ENCODE peak calls at places on chromosome 15, in six cellular contexts. A is GM23248, S is heart left ventricle, Y is tibial nerve, Z is ovary, X is BE2C. L is an unnamed sample.
A peak's percentile ranks its signal among the peaks of the same experiment; 100 is the strongest.

GRCh38 chr15:90895571-90896117 is 7.5 kb upstream of the MAN2A2 start:
- DNase-seq in A (peak; percentile 28), S (no peak), Y (no peak), Z (no peak), X (peak; percentile 64), L (peak; percentile 68)

GRCh38 chr15:64855206-64856000 is 13.7 kb downstream of the PLEKHO2 start:
- DNase-seq in A (peak; percentile 76), S (no peak), Y (no peak), Z (no peak), X (no peak), L (no peak)

GRCh38 chr15:78685157-78685830 is 44.3 kb upstream of the CHRNB4 start:
- DNase-seq in A (no peak), S (no peak), Y (no peak), Z (no peak), X (peak; percentile 47), L (no peak)

GRCh38 chr15:38076806-38077205 is 142.4 kb downstream of the TMCO5A start:
- DNase-seq in A (no peak), S (no peak), Y (no peak), Z (no peak), X (no peak), L (peak; percentile 49)

GRCh38 chr15:43440721-43441281 is 52.2 kb downstream of the TP53BP1 start:
- DNase-seq in A (peak; percentile 98), S (peak; percentile 31), Y (peak; percentile 59), Z (peak; percentile 64), X (peak; percentile 54), L (peak; percentile 30)

GRCh38 chr15:74278269-74278668 is 42.1 kb downstream of the CCDC33 start:
- DNase-seq in A (no peak), S (no peak), Y (no peak), Z (no peak), X (no peak), L (no peak)

GRCh38 chr15:85402195-85402921 is 22.0 kb downstream of the AKAP13 start:
- DNase-seq in A (peak; percentile 34), S (no peak), Y (no peak), Z (no peak), X (no peak), L (no peak)

GRCh38 chr15:39514933-39515332 is 65.9 kb upstream of the THBS1 start:
- DNase-seq in A (no peak), S (no peak), Y (no peak), Z (no peak), X (no peak), L (no peak)

GRCh38 chr15:25179673-25180511 is 225.1 kb downstream of the SNRPN start:
- DNase-seq in A (no peak), S (peak; percentile 14), Y (no peak), Z (peak; percentile 7), X (no peak), L (peak; percentile 22)

GRCh38 chr15:38589502-38589901 is 24.9 kb upstream of the RASGRP1 start:
- DNase-seq in A (peak; percentile 92), S (peak; percentile 28), Y (no peak), Z (no peak), X (no peak), L (no peak)

GRCh38 chr15:29143909-29144308 is 125.7 kb downstream of the NSMCE3 start:
- DNase-seq in A (peak; percentile 90), S (no peak), Y (no peak), Z (no peak), X (no peak), L (peak; percentile 17)

GRCh38 chr15:91376016-91376415 is 276.0 kb downstream of the SV2B start:
- DNase-seq in A (no peak), S (no peak), Y (no peak), Z (no peak), X (no peak), L (no peak)

GRCh38 chr15:73856458-73857192 is 16.7 kb upstream of the TBC1D21 start:
- DNase-seq in A (no peak), S (peak; percentile 66), Y (no peak), Z (no peak), X (peak; percentile 51), L (no peak)

GRCh38 chr15:62075595-62076279 is 9.0 kb downstream of the C2CD4A start:
- DNase-seq in A (peak; percentile 45), S (no peak), Y (no peak), Z (no peak), X (peak; percentile 36), L (no peak)

GRCh38 chr15:38609097-38609738 is 44.6 kb upstream of the RASGRP1 start:
- DNase-seq in A (no peak), S (no peak), Y (no peak), Z (no peak), X (no peak), L (no peak)

DNA sequence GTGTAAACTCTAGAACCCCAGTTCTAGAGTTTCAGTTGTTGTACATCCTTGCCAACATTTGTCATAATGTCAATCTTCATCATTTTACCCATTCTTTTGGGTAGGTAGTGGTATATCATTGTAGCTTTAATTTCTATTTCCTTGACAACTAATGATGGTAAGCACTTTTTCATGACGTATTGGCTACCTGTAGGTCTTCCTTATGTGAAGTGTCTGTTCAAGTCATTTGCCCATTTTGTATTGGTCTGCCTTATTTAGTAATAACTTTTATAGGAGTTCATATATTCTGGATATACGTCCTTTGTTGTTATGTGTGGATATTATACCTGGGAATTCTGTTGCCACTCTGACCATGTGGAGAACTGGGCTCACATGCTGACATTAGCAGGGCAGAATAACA is 73.8 kb upstream of the ACTC1 start:
- DNase-seq in A (no peak), S (no peak), Y (no peak), Z (no peak), X (no peak), L (no peak)
- H3K36me3 ChIP-seq in A (peaks cover 41% of the 10 kb centered on the region), S (peaks cover 94% of the 10 kb centered on the region), Y (no peaks in the 10 kb centered on the region), Z (no peaks in the 10 kb centered on the region), X (peaks cover 49% of the 10 kb centered on the region), L (peaks cover 2% of the 10 kb centered on the region)

DNA sequence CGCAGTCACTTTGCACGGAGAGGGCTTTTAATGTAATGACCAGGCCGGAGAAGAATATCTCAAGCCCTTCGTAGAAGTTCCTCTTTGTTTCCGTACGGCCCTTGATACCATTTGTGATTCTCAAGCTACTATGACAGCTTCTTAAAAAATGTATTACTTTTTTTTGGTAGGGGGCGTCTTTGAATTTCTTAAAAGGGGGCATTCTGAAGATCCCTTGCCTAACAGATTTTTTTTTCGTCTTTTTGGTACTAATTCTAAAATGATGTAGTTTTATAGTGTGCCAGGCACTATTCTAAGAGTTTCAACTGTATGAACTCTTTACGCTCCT is 614.0 kb downstream of the MCTP2 start:
- DNase-seq in A (no peak), S (no peak), Y (no peak), Z (no peak), X (no peak), L (no peak)
- H3K4me3 ChIP-seq in A (no peak overlapping the region), S (peak overlapping the region; percentile 52), Y (peak overlapping the region; percentile 28), Z (peak overlapping the region; percentile 39), X (peak overlapping the region; percentile 35), L (peak overlapping the region; percentile 39)

DNA sequence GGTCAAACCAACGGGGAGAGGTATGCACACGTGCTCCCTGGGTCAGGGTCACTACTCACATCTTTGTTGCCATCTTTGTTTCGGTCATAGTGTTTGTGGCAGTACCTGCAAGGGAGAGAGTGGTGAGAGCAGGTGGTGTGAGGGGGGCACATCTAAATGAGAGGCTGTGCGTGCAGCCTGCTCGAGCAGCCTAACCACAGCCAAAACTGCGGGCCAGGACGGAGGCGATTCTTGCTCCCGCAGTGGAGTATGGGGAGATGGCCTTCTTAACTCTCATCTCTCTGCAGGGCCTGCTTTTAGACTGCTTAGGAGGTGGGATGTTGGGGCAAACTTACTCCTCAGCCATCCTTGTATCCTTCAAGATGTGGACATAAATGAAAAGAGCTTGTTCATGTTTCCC is 6.9 kb upstream of the PLA2G4F start:
- DNase-seq in A (no peak), S (no peak), Y (no peak), Z (no peak), X (no peak), L (no peak)
- H3K36me3 ChIP-seq in A (peaks cover 72% of the 10 kb centered on the region), S (peaks cover 88% of the 10 kb centered on the region), Y (peaks cover 40% of the 10 kb centered on the region), Z (no peaks in the 10 kb centered on the region), X (peaks cover 57% of the 10 kb centered on the region), L (peaks cover 52% of the 10 kb centered on the region)

DNA sequence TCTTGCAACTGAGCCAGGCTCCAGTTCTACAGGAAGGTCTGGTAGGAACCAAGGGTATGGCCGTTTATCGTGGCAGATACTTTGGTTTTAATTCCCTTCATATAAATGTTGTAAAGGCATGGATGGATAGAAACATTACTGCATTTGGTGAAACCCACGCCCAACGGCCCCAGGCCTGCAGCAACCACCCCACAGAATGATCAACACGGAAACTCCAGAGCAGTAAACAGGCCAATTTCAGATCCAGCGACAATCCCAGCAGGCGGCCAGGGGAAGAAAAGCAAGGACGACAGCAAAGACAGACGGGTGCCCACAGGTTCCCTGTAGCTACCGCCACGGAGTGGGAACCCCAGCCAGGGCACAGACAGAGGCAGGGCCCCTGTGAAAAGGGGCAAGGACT is 32.6 kb upstream of the PCSK6 start:
- DNase-seq in A (no peak), S (no peak), Y (no peak), Z (no peak), X (no peak), L (peak; percentile 14)
- H3K4me3 ChIP-seq in A (no peak overlapping the region), S (no peak overlapping the region), Y (no peak overlapping the region), Z (no peak overlapping the region), X (no peak overlapping the region), L (no peak overlapping the region)

DNA sequence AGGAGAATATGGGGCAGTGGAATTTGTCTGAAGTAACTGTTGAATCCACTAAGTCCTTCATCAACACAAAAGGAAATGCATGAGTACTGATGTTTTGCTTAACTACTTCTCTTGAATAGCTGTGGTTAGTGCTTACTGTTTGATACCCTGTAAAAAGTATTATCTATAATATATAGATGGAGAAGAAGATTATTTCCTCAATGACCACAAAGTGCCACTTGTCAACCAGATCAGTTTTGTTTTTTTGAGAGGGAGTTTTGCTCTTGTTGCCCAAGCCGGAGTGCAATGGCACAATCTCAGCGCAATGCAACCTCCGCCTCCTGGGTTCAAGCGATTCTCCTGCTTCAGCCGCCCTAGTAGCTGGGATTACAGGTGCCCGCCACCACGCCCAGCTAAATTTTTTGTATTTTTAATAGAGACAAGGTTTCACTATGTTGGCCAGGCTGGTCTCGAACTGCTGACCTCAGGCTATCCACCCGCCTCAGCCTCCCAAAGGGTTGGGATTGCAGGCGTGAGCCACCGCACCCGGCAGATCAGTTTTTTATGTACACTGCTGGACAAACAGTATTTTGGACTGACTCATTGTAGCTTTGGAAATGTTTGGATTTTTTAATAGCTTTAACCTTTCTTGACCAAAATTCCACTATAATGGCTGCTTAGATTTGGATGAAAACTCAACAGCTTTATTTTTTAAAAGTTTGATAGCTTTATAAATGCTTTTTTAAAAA is 1.5 kb upstream of the RPLP1 start:
- DNase-seq in A (no peak), S (no peak), Y (no peak), Z (no peak), X (no peak), L (no peak)
- H3K36me3 ChIP-seq in A (peaks cover 35% of the 10 kb centered on the region), S (peaks cover 19% of the 10 kb centered on the region), Y (peaks cover 2% of the 10 kb centered on the region), Z (no peaks in the 10 kb centered on the region), X (peaks cover 54% of the 10 kb centered on the region), L (peaks cover 26% of the 10 kb centered on the region)